ENCODE peak calls at places on chromosomes 11 and 22, in nine cellular contexts. K, W, I, B, O, C, U, T and P are unnamed samples. For H3K27me3, the result is how much of the 10 kb centered on the place peaks cover.

GRCh38 chr22:36682835-36683234 is 20.7 kb downstream of the CACNG2 start:
- DNase-seq in K (no peak), W (no peak), I (no peak), B (no peak), O (no peak), C (no peak), U (no peak), T (no peak), P (no peak)

GRCh38 chr22:36846271-36846670 is 14.5 kb upstream of the NCF4 start:
- DNase-seq in K (no peak), W (no peak), I (no peak), B (no peak), O (no peak), C (no peak), U (no peak), T (no peak), P (no peak)

GRCh38 chr11:971731-972365 is 46.2 kb downstream of the AP2A2 start:
- DNase-seq in K (no peak), W (no peak), I (no peak), B (no peak), O (no peak), C (no peak), U (no peak), T (no peak), P (no peak)

GRCh38 chr11:2759228-2760195 is 59.7 kb upstream of the KCNQ1OT1 start:
- DNase-seq in K (peak), W (peak), I (no peak), B (no peak), O (peak), C (no peak), U (peak), T (peak), P (no peak)

GRCh38 chr11:60699282-60699681 is at the start of gene MS4A8:
- DNase-seq in K (no peak), W (peak), I (no peak), B (no peak), O (no peak), C (no peak), U (no peak), T (no peak), P (no peak)

GRCh38 chr11:57901756-57902155 is 121.9 kb upstream of the OR9Q1 start:
- DNase-seq in K (no peak), W (no peak), I (no peak), B (no peak), O (no peak), C (no peak), U (no peak), T (no peak), P (no peak)

GRCh38 chr11:74686792-74687191 is 44.4 kb downstream of the CHRDL2 start:
- DNase-seq in K (peak), W (no peak), I (no peak), B (no peak), O (no peak), C (no peak), U (no peak), T (no peak), P (no peak)

GRCh38 chr11:2778630-2779498 is 79.1 kb upstream of the KCNQ1OT1 start:
- DNase-seq in K (peak), W (peak), I (peak), B (no peak), O (peak), C (no peak), U (peak), T (peak), P (peak)

GRCh38 chr11:62612366-62613274 is at the start of the genes EML3 and ROM1:
- DNase-seq in K (peak), W (peak), I (peak), B (peak), O (peak), C (no peak), U (peak), T (peak), P (no peak)

DNA sequence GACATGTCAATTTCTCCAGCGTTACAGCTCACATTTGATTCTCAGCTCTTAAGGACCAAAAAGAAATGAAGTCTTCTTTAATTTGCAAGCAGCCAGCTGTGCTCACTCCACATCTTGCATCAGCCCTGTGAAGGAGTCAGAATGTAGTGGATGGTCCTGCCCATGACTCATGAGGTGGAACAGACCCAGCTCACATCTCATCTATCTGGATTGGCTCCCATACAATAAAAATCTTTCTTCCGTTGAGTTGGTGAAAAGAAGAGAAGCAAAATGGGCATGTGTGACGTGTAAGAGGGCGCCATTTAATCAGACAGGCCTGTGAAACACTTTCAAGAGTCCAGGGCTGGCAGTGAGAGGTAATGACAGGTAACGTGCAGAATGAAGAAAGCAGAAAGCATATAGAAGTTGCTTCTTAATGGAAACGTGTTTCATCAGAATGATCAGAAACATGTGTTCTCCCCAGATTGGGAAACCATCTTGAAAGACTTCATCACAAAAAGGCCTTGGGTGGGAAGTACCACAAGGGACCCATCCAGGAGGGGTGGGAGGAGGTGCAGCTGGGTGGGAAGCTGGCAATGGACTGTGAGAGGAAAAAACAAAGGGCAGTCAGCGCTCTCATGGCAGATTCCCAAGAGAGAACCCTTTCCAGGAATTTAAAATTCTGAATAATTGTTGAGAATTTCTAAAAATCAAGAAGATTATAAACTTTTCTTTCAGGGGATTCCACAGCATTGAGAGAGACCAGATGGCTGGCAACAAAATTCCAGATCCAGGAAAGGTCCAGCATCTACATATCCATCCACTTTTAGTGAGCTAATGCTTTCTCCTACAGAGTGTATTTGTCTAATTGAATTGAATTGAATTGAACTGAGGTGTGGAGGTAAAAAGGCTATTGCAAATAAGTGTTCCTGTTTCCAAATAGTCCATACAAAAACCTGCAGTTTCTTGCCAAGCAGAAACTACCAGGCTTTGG is 57.0 kb downstream of the ETS1 start:
- DNase-seq in K (no peak), W (no peak), I (no peak), B (no peak), O (no peak), C (no peak), U (no peak), T (no peak), P (no peak)
- H3K27me3 ChIP-seq in K (under half), W (under half), I (under half), B (half or more), O (under half), C (under half), U (under half), T (under half), P (under half)

GRCh38 chr11:66465371-66466224 is 1.1 kb upstream of the PELI3 start:
- DNase-seq in K (no peak), W (no peak), I (no peak), B (no peak), O (peak), C (no peak), U (no peak), T (no peak), P (no peak)
- H3K4me3 ChIP-seq in K (no peak), W (no peak), I (peak), B (peak), O (peak), C (peak), U (peak), T (no peak), P (peak)

DNA sequence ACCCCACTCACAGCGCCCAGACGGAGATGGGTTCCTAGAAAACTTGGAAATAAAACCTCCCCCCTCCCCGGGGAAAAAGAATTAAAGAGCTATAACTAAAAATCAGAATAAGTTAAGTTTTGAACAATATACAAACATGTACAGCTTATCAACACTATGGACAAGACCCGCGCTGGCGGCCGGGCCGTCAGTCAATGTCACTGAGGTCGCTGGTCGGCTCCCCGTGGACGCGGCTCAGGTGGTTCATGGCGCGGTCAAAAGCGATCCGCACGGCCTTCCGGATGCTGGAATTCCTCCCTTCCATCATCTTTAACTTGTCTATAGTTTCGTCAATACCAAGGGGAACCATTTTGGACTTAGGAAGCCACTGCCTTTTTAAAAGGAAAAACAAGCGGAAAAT is 53.6 kb downstream of the BRD1 start:
- DNase-seq in K (no peak), W (no peak), I (no peak), B (no peak), O (no peak), C (no peak), U (no peak), T (no peak), P (no peak)
- H3K27me3 ChIP-seq in K (under half), W (under half), I (under half), B (under half), O (under half), C (under half), U (under half), T (under half), P (under half)

DNA sequence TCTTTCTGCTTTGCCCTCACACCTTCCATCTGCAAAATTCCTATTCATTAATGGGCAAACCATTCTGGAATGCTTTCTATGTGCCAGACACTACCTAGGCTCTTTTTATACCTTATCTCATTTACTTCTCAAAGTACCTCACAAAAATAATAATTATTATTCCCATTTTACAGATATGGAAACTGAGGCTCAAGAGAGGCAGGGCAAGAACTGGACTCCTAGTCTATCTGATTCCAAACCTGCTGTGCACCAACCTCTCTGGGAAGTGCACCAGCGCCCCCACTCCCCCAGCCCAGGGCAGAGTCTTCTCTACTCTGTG is 826 bp upstream of the DGAT2 start:
- DNase-seq in K (no peak), W (no peak), I (no peak), B (no peak), O (no peak), C (no peak), U (no peak), T (no peak), P (no peak)
- H3K4me3 ChIP-seq in K (no peak), W (no peak), I (no peak), B (no peak), O (no peak), C (no peak), U (peak), T (no peak), P (no peak)